ENCODE peak calls at places on chromosomes 16 and 17, in seven cellular contexts. One of them, this sample, is unnamed.

GRCh38 chr17:80765241-80766022 is 220.8 kb downstream of the RPTOR start:
- DNase-seq in AG09319: no peak
- DNase-seq in epithelial cell of proximal tubule: no peak
- DNase-seq in upper lobe of left lung: no peak
- DNase-seq in cardiac fibroblast: no peak
- DNase-seq in PC-9: no peak
- DNase-seq in AG09309: no peak
- DNase-seq in this sample: no peak

GRCh38 chr16:75593825-75594820 is 27.9 kb downstream of the GABARAPL2 start:
- DNase-seq in upper lobe of left lung: no peak
- DNase-seq in AG09319: peak
- DNase-seq in PC-9: no peak
- DNase-seq in AG09309: peak
- DNase-seq in cardiac fibroblast: peak
- DNase-seq in epithelial cell of proximal tubule: no peak
- DNase-seq in this sample: no peak

GRCh38 chr17:54063639-54064038 is 240.9 kb downstream of the KIF2B start:
- DNase-seq in PC-9: no peak
- DNase-seq in upper lobe of left lung: no peak
- DNase-seq in cardiac fibroblast: no peak
- DNase-seq in epithelial cell of proximal tubule: no peak
- DNase-seq in AG09319: no peak
- DNase-seq in AG09309: no peak
- DNase-seq in this sample: no peak

GRCh38 chr16:10877472-10877946 is 507 bp downstream of the CIITA start:
- DNase-seq in epithelial cell of proximal tubule: no peak
- DNase-seq in cardiac fibroblast: no peak
- DNase-seq in PC-9: no peak
- DNase-seq in upper lobe of left lung: no peak
- DNase-seq in AG09319: no peak
- DNase-seq in AG09309: no peak
- DNase-seq in this sample: no peak

GRCh38 chr17:2393954-2394749 is 6.7 kb downstream of the MNT start:
- DNase-seq in epithelial cell of proximal tubule: no peak
- DNase-seq in AG09309: no peak
- DNase-seq in PC-9: no peak
- DNase-seq in AG09319: no peak
- DNase-seq in upper lobe of left lung: no peak
- DNase-seq in cardiac fibroblast: no peak
- DNase-seq in this sample: no peak

GRCh38 chr17:36880506-36880905 is 56.8 kb upstream of the LHX1 start:
- DNase-seq in AG09309: no peak
- DNase-seq in AG09319: no peak
- DNase-seq in PC-9: no peak
- DNase-seq in epithelial cell of proximal tubule: no peak
- DNase-seq in cardiac fibroblast: no peak
- DNase-seq in upper lobe of left lung: no peak
- DNase-seq in this sample: no peak

GRCh38 chr16:87206646-87207451 is 110.3 kb downstream of the C16orf95 start:
- DNase-seq in epithelial cell of proximal tubule: no peak
- DNase-seq in AG09319: no peak
- DNase-seq in PC-9: peak
- DNase-seq in AG09309: peak
- DNase-seq in upper lobe of left lung: no peak
- DNase-seq in cardiac fibroblast: peak
- DNase-seq in this sample: no peak

GRCh38 chr16:12976936-12977335 is 75.5 kb downstream of the SHISA9 start:
- DNase-seq in PC-9: no peak
- DNase-seq in epithelial cell of proximal tubule: no peak
- DNase-seq in AG09309: no peak
- DNase-seq in AG09319: no peak
- DNase-seq in upper lobe of left lung: no peak
- DNase-seq in cardiac fibroblast: no peak
- DNase-seq in this sample: no peak

GRCh38 chr17:19986941-19987714 is 9.5 kb upstream of the AKAP10 start:
- DNase-seq in epithelial cell of proximal tubule: no peak
- DNase-seq in AG09319: no peak
- DNase-seq in upper lobe of left lung: no peak
- DNase-seq in AG09309: no peak
- DNase-seq in cardiac fibroblast: no peak
- DNase-seq in PC-9: no peak
- DNase-seq in this sample: no peak

GRCh38 chr17:4199818-4200402 is 56.9 kb downstream of the CYB5D2 start:
- DNase-seq in AG09309: no peak
- DNase-seq in PC-9: no peak
- DNase-seq in cardiac fibroblast: peak
- DNase-seq in AG09319: no peak
- DNase-seq in epithelial cell of proximal tubule: no peak
- DNase-seq in upper lobe of left lung: no peak
- DNase-seq in this sample: no peak

GRCh38 chr17:73476890-73477350 is 165.1 kb upstream of the CDC42EP4 start:
- DNase-seq in epithelial cell of proximal tubule: no peak
- DNase-seq in PC-9: no peak
- DNase-seq in AG09309: no peak
- DNase-seq in upper lobe of left lung: no peak
- DNase-seq in cardiac fibroblast: no peak
- DNase-seq in AG09319: no peak
- DNase-seq in this sample: no peak

GRCh38 chr17:21539146-21539545 is 153.2 kb upstream of the KCNJ18 start:
- DNase-seq in upper lobe of left lung: no peak
- DNase-seq in AG09319: no peak
- DNase-seq in AG09309: no peak
- DNase-seq in epithelial cell of proximal tubule: no peak
- DNase-seq in PC-9: peak
- DNase-seq in cardiac fibroblast: peak
- DNase-seq in this sample: no peak

GRCh38 chr17:35154486-35154885 is 6.9 kb downstream of the UNC45B start:
- DNase-seq in AG09309: no peak
- DNase-seq in PC-9: no peak
- DNase-seq in cardiac fibroblast: no peak
- DNase-seq in AG09319: no peak
- DNase-seq in epithelial cell of proximal tubule: no peak
- DNase-seq in upper lobe of left lung: peak
- DNase-seq in this sample: no peak

GRCh38 chr17:35149941-35150340 is 2.3 kb downstream of the UNC45B start:
- DNase-seq in PC-9: no peak
- DNase-seq in AG09309: no peak
- DNase-seq in epithelial cell of proximal tubule: no peak
- DNase-seq in upper lobe of left lung: no peak
- DNase-seq in AG09319: no peak
- DNase-seq in cardiac fibroblast: no peak
- DNase-seq in this sample: no peak

GRCh38 chr17:35152741-35153140 is 5.1 kb downstream of the UNC45B start:
- DNase-seq in AG09319: no peak
- DNase-seq in upper lobe of left lung: no peak
- DNase-seq in AG09309: no peak
- DNase-seq in cardiac fibroblast: no peak
- DNase-seq in epithelial cell of proximal tubule: no peak
- DNase-seq in PC-9: no peak
- DNase-seq in this sample: no peak

GRCh38 chr17:35159926-35160325 is 12.3 kb downstream of the UNC45B start:
- DNase-seq in AG09309: no peak
- DNase-seq in epithelial cell of proximal tubule: no peak
- DNase-seq in PC-9: no peak
- DNase-seq in upper lobe of left lung: no peak
- DNase-seq in AG09319: no peak
- DNase-seq in cardiac fibroblast: no peak
- DNase-seq in this sample: no peak

GRCh38 chr17:35155246-35155645 is 7.6 kb downstream of the UNC45B start:
- DNase-seq in upper lobe of left lung: no peak
- DNase-seq in epithelial cell of proximal tubule: no peak
- DNase-seq in PC-9: no peak
- DNase-seq in AG09309: no peak
- DNase-seq in AG09319: no peak
- DNase-seq in cardiac fibroblast: no peak
- DNase-seq in this sample: no peak
- TF ChIP-seq CTCF in upper lobe of left lung: no peak
- TF ChIP-seq CTCF in epithelial cell of proximal tubule: no peak
- TF ChIP-seq CTCF in PC-9: no peak
- TF ChIP-seq CTCF in AG09309: no peak
- TF ChIP-seq CTCF in AG09319: no peak
- TF ChIP-seq CTCF in cardiac fibroblast: no peak
- TF ChIP-seq CTCF in this sample: no peak

DNA sequence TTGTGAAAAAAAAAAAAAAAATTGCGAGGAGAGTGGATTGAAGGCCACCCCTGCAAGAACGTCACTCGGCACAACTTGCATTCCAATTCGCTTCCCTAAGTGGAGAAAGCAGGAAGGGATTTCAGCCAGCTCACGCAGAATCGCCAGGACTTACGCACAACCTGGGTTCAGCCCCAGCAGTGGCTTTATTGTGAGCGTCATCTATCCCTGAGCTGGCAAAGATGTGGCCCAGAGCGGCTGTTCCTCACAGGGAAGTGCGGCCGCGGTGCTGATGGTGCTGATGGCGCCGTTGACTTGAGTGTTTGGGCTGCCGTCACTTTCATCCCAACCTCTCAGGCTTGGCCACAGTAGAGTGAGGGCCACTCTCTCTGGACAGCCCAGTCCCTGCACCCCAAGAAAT is 197.6 kb downstream of the NTN1 start:
- DNase-seq in AG09319: no peak
- DNase-seq in AG09309: no peak
- DNase-seq in PC-9: no peak
- DNase-seq in cardiac fibroblast: peak
- DNase-seq in upper lobe of left lung: no peak
- DNase-seq in epithelial cell of proximal tubule: no peak
- DNase-seq in this sample: no peak
- TF ChIP-seq CTCF in AG09319: no peak
- TF ChIP-seq CTCF in AG09309: no peak
- TF ChIP-seq CTCF in PC-9: no peak
- TF ChIP-seq CTCF in cardiac fibroblast: no peak
- TF ChIP-seq CTCF in upper lobe of left lung: no peak
- TF ChIP-seq CTCF in epithelial cell of proximal tubule: no peak
- TF ChIP-seq CTCF in this sample: no peak

GRCh38 chr16:27863377-27863776 is 200.1 kb downstream of the GSG1L start:
- DNase-seq in AG09309: no peak
- DNase-seq in PC-9: no peak
- DNase-seq in upper lobe of left lung: no peak
- DNase-seq in AG09319: no peak
- DNase-seq in epithelial cell of proximal tubule: no peak
- DNase-seq in cardiac fibroblast: no peak
- DNase-seq in this sample: no peak

GRCh38 chr16:27870116-27870798 is 193.3 kb downstream of the GSG1L start:
- DNase-seq in AG09309: no peak
- DNase-seq in AG09319: no peak
- DNase-seq in epithelial cell of proximal tubule: no peak
- DNase-seq in upper lobe of left lung: no peak
- DNase-seq in cardiac fibroblast: no peak
- DNase-seq in PC-9: no peak
- DNase-seq in this sample: no peak

GRCh38 chr16:27862953-27863352 is 200.6 kb downstream of the GSG1L start:
- DNase-seq in cardiac fibroblast: no peak
- DNase-seq in PC-9: no peak
- DNase-seq in epithelial cell of proximal tubule: no peak
- DNase-seq in AG09319: no peak
- DNase-seq in AG09309: no peak
- DNase-seq in upper lobe of left lung: no peak
- DNase-seq in this sample: no peak

GRCh38 chr16:27869411-27869810 is 194.1 kb downstream of the GSG1L start:
- DNase-seq in cardiac fibroblast: no peak
- DNase-seq in upper lobe of left lung: no peak
- DNase-seq in epithelial cell of proximal tubule: no peak
- DNase-seq in AG09309: no peak
- DNase-seq in AG09319: no peak
- DNase-seq in PC-9: no peak
- DNase-seq in this sample: no peak

GRCh38 chr16:27867122-27868110 is 196.1 kb downstream of the GSG1L start:
- DNase-seq in cardiac fibroblast: peak
- DNase-seq in AG09319: peak
- DNase-seq in upper lobe of left lung: peak
- DNase-seq in epithelial cell of proximal tubule: no peak
- DNase-seq in AG09309: peak
- DNase-seq in PC-9: peak
- DNase-seq in this sample: no peak
- TF ChIP-seq CTCF in cardiac fibroblast: peak
- TF ChIP-seq CTCF in AG09319: peak
- TF ChIP-seq CTCF in upper lobe of left lung: peak
- TF ChIP-seq CTCF in epithelial cell of proximal tubule: peak
- TF ChIP-seq CTCF in AG09309: peak
- TF ChIP-seq CTCF in PC-9: peak
- TF ChIP-seq CTCF in this sample: no peak

DNA sequence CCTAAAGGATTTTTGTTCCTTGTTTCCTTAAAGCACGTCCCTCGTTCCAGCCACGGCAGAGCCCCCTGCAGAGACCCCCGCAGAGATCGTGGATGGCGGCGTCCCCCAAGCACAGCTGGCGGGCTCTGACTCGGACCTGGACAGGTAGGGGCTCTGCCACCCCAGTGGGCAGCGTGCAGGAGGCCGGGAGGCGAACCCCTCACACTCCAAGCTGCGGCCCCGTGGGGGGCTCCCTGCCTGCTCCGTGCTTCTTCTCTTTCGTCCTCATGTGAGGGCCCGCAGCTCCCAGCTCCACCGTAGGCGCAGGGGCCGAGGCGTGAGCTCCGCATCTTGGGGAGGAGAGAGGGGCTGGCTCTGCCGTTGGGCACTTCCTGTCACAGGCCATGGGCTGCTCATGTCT is 8.5 kb downstream of the TELO2 start:
- DNase-seq in AG09309: no peak
- DNase-seq in epithelial cell of proximal tubule: no peak
- DNase-seq in cardiac fibroblast: no peak
- DNase-seq in upper lobe of left lung: peak
- DNase-seq in AG09319: no peak
- DNase-seq in PC-9: no peak
- DNase-seq in this sample: no peak
- TF ChIP-seq CTCF in AG09309: no peak
- TF ChIP-seq CTCF in epithelial cell of proximal tubule: no peak
- TF ChIP-seq CTCF in cardiac fibroblast: no peak
- TF ChIP-seq CTCF in upper lobe of left lung: no peak
- TF ChIP-seq CTCF in AG09319: no peak
- TF ChIP-seq CTCF in PC-9: no peak
- TF ChIP-seq CTCF in this sample: no peak

GRCh38 chr16:85428899-85429775 is 184.0 kb upstream of the GSE1 start:
- DNase-seq in AG09319: no peak
- DNase-seq in AG09309: no peak
- DNase-seq in upper lobe of left lung: peak
- DNase-seq in epithelial cell of proximal tubule: no peak
- DNase-seq in PC-9: no peak
- DNase-seq in cardiac fibroblast: no peak
- DNase-seq in this sample: peak
- TF ChIP-seq CTCF in AG09319: no peak
- TF ChIP-seq CTCF in AG09309: no peak
- TF ChIP-seq CTCF in upper lobe of left lung: no peak
- TF ChIP-seq CTCF in epithelial cell of proximal tubule: no peak
- TF ChIP-seq CTCF in PC-9: no peak
- TF ChIP-seq CTCF in cardiac fibroblast: no peak
- TF ChIP-seq CTCF in this sample: no peak

DNA sequence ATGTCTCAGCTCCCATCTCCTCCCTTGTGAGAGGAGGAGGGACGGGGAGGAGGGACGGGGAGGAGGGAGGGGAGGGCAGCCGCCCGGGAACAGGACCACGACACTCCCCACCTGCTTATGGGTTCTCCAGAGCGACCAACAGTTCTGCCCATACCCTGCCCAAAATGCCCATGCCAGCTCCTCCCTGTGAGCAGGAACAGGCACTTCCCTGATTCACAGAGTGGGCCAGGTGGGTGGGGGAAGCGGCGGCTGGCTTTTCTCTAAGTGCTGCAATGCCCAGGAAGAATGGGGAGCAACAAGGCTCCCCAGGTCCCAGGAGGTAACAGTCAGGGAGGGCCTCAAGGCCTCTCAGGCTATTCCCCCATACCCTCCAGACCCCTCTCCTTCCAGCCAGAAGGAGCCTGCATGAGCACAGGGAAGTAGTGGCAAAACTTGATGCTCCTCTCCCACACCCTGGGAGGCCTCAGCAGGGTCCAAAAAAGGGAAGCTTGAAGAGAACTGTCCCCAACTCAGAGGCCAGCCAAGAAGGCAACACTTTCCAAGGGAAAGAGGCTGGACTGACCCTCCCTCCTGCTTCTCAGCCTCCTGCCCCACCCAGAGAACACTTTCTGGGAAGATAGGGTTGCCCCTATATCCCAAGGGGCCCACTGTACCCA is 53.8 kb downstream of the MYO18A start:
- DNase-seq in epithelial cell of proximal tubule: no peak
- DNase-seq in upper lobe of left lung: no peak
- DNase-seq in AG09319: no peak
- DNase-seq in PC-9: no peak
- DNase-seq in cardiac fibroblast: no peak
- DNase-seq in AG09309: no peak
- DNase-seq in this sample: no peak
- TF ChIP-seq CTCF in epithelial cell of proximal tubule: no peak
- TF ChIP-seq CTCF in upper lobe of left lung: no peak
- TF ChIP-seq CTCF in AG09319: no peak
- TF ChIP-seq CTCF in PC-9: no peak
- TF ChIP-seq CTCF in cardiac fibroblast: no peak
- TF ChIP-seq CTCF in AG09309: no peak
- TF ChIP-seq CTCF in this sample: no peak

This sample was measured in activated B cell treated with CpG ODN at 0.5 μM for 24 hours.